ENCODE peak calls at places on chromosomes 11 and 22, in seven cellular contexts. W is GM23248, K is ACHN, P is NCI-H748 treated with DMSO at 0.1 percent for 48 hours, U is endothelial cell, T is heart right ventricle, X is GM19239. C is an unnamed sample.

GRCh38 chr22:33299245-33299956 is 241.2 kb upstream of the SYN3 start:
- DNase-seq in W (no peak), K (peak), P (no peak), U (no peak), T (no peak), X (peak), C (peak)

GRCh38 chr11:10858505-10859360 is 880 bp upstream of the ZBED5 start:
- DNase-seq in W (peak), K (peak), P (no peak), U (peak), T (peak), X (no peak), C (no peak)

GRCh38 chr11:19660076-19660475 is 52.6 kb upstream of the NAV2 start:
- DNase-seq in W (peak), K (peak), P (no peak), U (no peak), T (no peak), X (peak), C (peak)

GRCh38 chr11:33692013-33692504 is 8.6 kb downstream of the C11orf91 start:
- DNase-seq in W (peak), K (peak), P (peak), U (no peak), T (no peak), X (no peak), C (peak)

GRCh38 chr11:6297831-6298230 is 22.5 kb downstream of the CAVIN3 start:
- DNase-seq in W (peak), K (peak), P (no peak), U (no peak), T (no peak), X (no peak), C (no peak)

GRCh38 chr11:11463397-11463796 is 110.3 kb upstream of the CSNK2A3 start:
- DNase-seq in W (peak), K (no peak), P (no peak), U (no peak), T (no peak), X (no peak), C (no peak)

GRCh38 chr11:62980133-62980760 is 4.5 kb downstream of the SLC22A6 start:
- DNase-seq in W (peak), K (peak), P (no peak), U (peak), T (no peak), X (no peak), C (no peak)

GRCh38 chr11:3609416-3610265 is 32.2 kb downstream of the ART5 start:
- DNase-seq in W (peak), K (peak), P (no peak), U (peak), T (no peak), X (peak), C (no peak)

GRCh38 chr22:42173183-42173926 is 42.7 kb upstream of the CYP2D6 start:
- DNase-seq in W (no peak), K (no peak), P (no peak), U (no peak), T (no peak), X (no peak), C (no peak)

GRCh38 chr11:122981388-122982264 is at the start of gene BSX:
- DNase-seq in W (peak), K (peak), P (no peak), U (peak), T (peak), X (no peak), C (no peak)

GRCh38 chr11:134565343-134565891 is 153.4 kb upstream of the B3GAT1 start:
- DNase-seq in W (no peak), K (no peak), P (no peak), U (no peak), T (no peak), X (no peak), C (no peak)

GRCh38 chr11:107044503-107044902 is 26.2 kb upstream of the GUCY1A2 start:
- DNase-seq in W (peak), K (no peak), P (no peak), U (no peak), T (no peak), X (no peak), C (no peak)

GRCh38 chr11:46894506-46894905 is 23.8 kb downstream of the LRP4 start:
- DNase-seq in W (no peak), K (no peak), P (peak), U (no peak), T (no peak), X (no peak), C (no peak)

GRCh38 chr22:23402275-23403151 is 177.6 kb downstream of the IGLL1 start:
- DNase-seq in W (peak), K (peak), P (peak), U (peak), T (peak), X (peak), C (no peak)

GRCh38 chr22:39690901-39691620 is 120.5 kb downstream of the CACNA1I start:
- DNase-seq in W (peak), K (no peak), P (no peak), U (no peak), T (no peak), X (no peak), C (no peak)

GRCh38 chr11:95524328-95525036 is 265.1 kb downstream of the FAM76B start:
- DNase-seq in W (no peak), K (no peak), P (peak), U (no peak), T (no peak), X (no peak), C (no peak)

GRCh38 chr11:30244255-30244654 is 13.4 kb downstream of the FSHB start:
- DNase-seq in W (peak), K (peak), P (no peak), U (no peak), T (no peak), X (no peak), C (peak)

GRCh38 chr11:79040348-79040747 is 400.5 kb downstream of the TENM4 start:
- DNase-seq in W (peak), K (no peak), P (no peak), U (no peak), T (no peak), X (no peak), C (no peak)

GRCh38 chr11:111452817-111453607 is 59.2 kb downstream of the BTG4 start:
- DNase-seq in W (no peak), K (no peak), P (no peak), U (no peak), T (no peak), X (no peak), C (no peak)

GRCh38 chr11:116328410-116328809 is 444.4 kb downstream of the BUD13 start:
- DNase-seq in W (no peak), K (no peak), P (no peak), U (no peak), T (no peak), X (no peak), C (no peak)

GRCh38 chr11:126048198-126048597 is 14.5 kb downstream of the CDON start:
- DNase-seq in W (no peak), K (no peak), P (no peak), U (no peak), T (no peak), X (no peak), C (no peak)

GRCh38 chr11:83033972-83034672 is 37.6 kb downstream of the RAB30 start:
- DNase-seq in W (peak), K (no peak), P (peak), U (no peak), T (peak), X (no peak), C (no peak)

GRCh38 chr11:33797879-33798278 is 23.6 kb upstream of the FBXO3 start:
- DNase-seq in W (no peak), K (no peak), P (no peak), U (no peak), T (no peak), X (no peak), C (no peak)